ENCODE peak calls at places on chromosome 1, in four cellular contexts. V is CD8-positive, alpha-beta T cell; C is NCI-H2081; E is M059J. P is an unnamed sample.

GRCh38 chr1:95086949-95087533 is 14.3 kb upstream of the ALG14 start:
- DNase-seq in V (no peak), C (no peak), E (peak; percentile 95), P (peak; percentile 90)

GRCh38 chr1:243598433-243598832 is 251.6 kb downstream of the AKT3 start:
- DNase-seq in V (no peak), C (no peak), E (peak; percentile 67), P (peak; percentile 37)

GRCh38 chr1:158124999-158125398 is 55.7 kb upstream of the CD1D start:
- DNase-seq in V (peak; percentile 44), C (peak; percentile 73), E (peak; percentile 93), P (peak; percentile 90)

GRCh38 chr1:207062058-207062457 is 9.0 kb downstream of the PFKFB2 start:
- DNase-seq in V (no peak), C (no peak), E (no peak), P (no peak)

GRCh38 chr1:51276286-51276685 is 40.2 kb downstream of the RNF11 start:
- DNase-seq in V (no peak), C (no peak), E (no peak), P (peak; percentile 44)

GRCh38 chr1:164969256-164969655 is 387.3 kb downstream of the LMX1A start:
- DNase-seq in V (no peak), C (no peak), E (no peak), P (no peak)

GRCh38 chr1:7145947-7146346 is 360.7 kb downstream of the CAMTA1 start:
- DNase-seq in V (no peak), C (no peak), E (no peak), P (no peak)

GRCh38 chr1:184973308-184974085 is 811 bp downstream of the NIBAN1 start:
- DNase-seq in V (peak; percentile 2), C (peak; percentile 31), E (peak; percentile 70), P (peak; percentile 47)

GRCh38 chr1:196385109-196385508 is 223.1 kb downstream of the KCNT2 start:
- DNase-seq in V (no peak), C (no peak), E (no peak), P (no peak)

GRCh38 chr1:165897326-165898303 is 70.2 kb downstream of the UCK2 start:
- DNase-seq in V (no peak), C (no peak), E (peak; percentile 24), P (peak; percentile 54)

GRCh38 chr1:172845371-172845770 is 186.5 kb downstream of the FASLG start:
- DNase-seq in V (no peak), C (no peak), E (no peak), P (peak; percentile 10)

GRCh38 chr1:156496211-156496761 is 4.3 kb downstream of the MEF2D start:
- DNase-seq in V (no peak), C (no peak), E (peak; percentile 21), P (peak; percentile 49)

GRCh38 chr1:224922404-224923164 is 6.9 kb upstream of the DNAH14 start:
- DNase-seq in V (no peak), C (peak; percentile 59), E (peak; percentile 52), P (peak; percentile 35)

P was measured in RPMI7951.